ENCODE peak calls at places on chromosome 13, in nine cellular contexts. One of them, this sample, is unnamed. For H3K27me3, the result is how much of the 10 kb centered on the place peaks cover.

GRCh38 chr13:44196186-44196751 is 177.4 kb upstream of the SERP2 start:
- DNase-seq in Peyer's patch: no peak
- DNase-seq in uterus: no peak
- DNase-seq in ovary: no peak
- DNase-seq in IMR-90: no peak
- DNase-seq in hepatocyte: no peak
- DNase-seq in right lobe of liver: no peak
- DNase-seq in astrocyte: no peak
- DNase-seq in stomach: no peak
- DNase-seq in this sample: no peak

GRCh38 chr13:73722120-73722519 is 412.1 kb downstream of the KLF12 start:
- DNase-seq in Peyer's patch: no peak
- DNase-seq in uterus: no peak
- DNase-seq in ovary: no peak
- DNase-seq in IMR-90: peak
- DNase-seq in hepatocyte: peak
- DNase-seq in right lobe of liver: no peak
- DNase-seq in astrocyte: peak
- DNase-seq in stomach: no peak
- DNase-seq in this sample: no peak

GRCh38 chr13:78241278-78241919 is 322.8 kb upstream of the EDNRB start:
- DNase-seq in Peyer's patch: no peak
- DNase-seq in uterus: no peak
- DNase-seq in ovary: no peak
- DNase-seq in IMR-90: peak
- DNase-seq in hepatocyte: peak
- DNase-seq in right lobe of liver: peak
- DNase-seq in astrocyte: peak
- DNase-seq in stomach: no peak
- DNase-seq in this sample: peak

GRCh38 chr13:54232700-54233099 is 1204.1 kb downstream of the OLFM4 start:
- DNase-seq in Peyer's patch: no peak
- DNase-seq in uterus: no peak
- DNase-seq in ovary: no peak
- DNase-seq in IMR-90: no peak
- DNase-seq in hepatocyte: no peak
- DNase-seq in right lobe of liver: no peak
- DNase-seq in astrocyte: no peak
- DNase-seq in stomach: no peak
- DNase-seq in this sample: no peak

GRCh38 chr13:38002596-38002995 is 133.0 kb upstream of the TRPC4 start:
- DNase-seq in Peyer's patch: no peak
- DNase-seq in uterus: no peak
- DNase-seq in ovary: no peak
- DNase-seq in IMR-90: no peak
- DNase-seq in hepatocyte: no peak
- DNase-seq in right lobe of liver: no peak
- DNase-seq in astrocyte: no peak
- DNase-seq in stomach: no peak
- DNase-seq in this sample: no peak

GRCh38 chr13:44815507-44816074 is 173.7 kb downstream of the NUFIP1 start:
- DNase-seq in Peyer's patch: no peak
- DNase-seq in uterus: peak
- DNase-seq in ovary: peak
- DNase-seq in IMR-90: peak
- DNase-seq in hepatocyte: peak
- DNase-seq in right lobe of liver: no peak
- DNase-seq in astrocyte: peak
- DNase-seq in stomach: no peak
- DNase-seq in this sample: peak

GRCh38 chr13:49810825-49811526 is 18.5 kb upstream of the KPNA3 start:
- DNase-seq in Peyer's patch: no peak
- DNase-seq in uterus: no peak
- DNase-seq in ovary: peak
- DNase-seq in IMR-90: peak
- DNase-seq in hepatocyte: peak
- DNase-seq in right lobe of liver: no peak
- DNase-seq in astrocyte: peak
- DNase-seq in stomach: no peak
- DNase-seq in this sample: peak

GRCh38 chr13:110399801-110400200 is 92.7 kb downstream of the COL4A2 start:
- DNase-seq in Peyer's patch: no peak
- DNase-seq in uterus: no peak
- DNase-seq in ovary: no peak
- DNase-seq in IMR-90: peak
- DNase-seq in hepatocyte: no peak
- DNase-seq in right lobe of liver: no peak
- DNase-seq in astrocyte: peak
- DNase-seq in stomach: no peak
- DNase-seq in this sample: no peak

GRCh38 chr13:47184311-47184710 is 287.5 kb upstream of the HTR2A start:
- DNase-seq in Peyer's patch: no peak
- DNase-seq in uterus: no peak
- DNase-seq in ovary: no peak
- DNase-seq in IMR-90: peak
- DNase-seq in hepatocyte: no peak
- DNase-seq in right lobe of liver: no peak
- DNase-seq in astrocyte: peak
- DNase-seq in stomach: no peak
- DNase-seq in this sample: no peak

GRCh38 chr13:40484981-40485380 is 181.5 kb downstream of the FOXO1 start:
- DNase-seq in Peyer's patch: no peak
- DNase-seq in uterus: no peak
- DNase-seq in ovary: no peak
- DNase-seq in IMR-90: no peak
- DNase-seq in hepatocyte: no peak
- DNase-seq in right lobe of liver: no peak
- DNase-seq in astrocyte: no peak
- DNase-seq in stomach: no peak
- DNase-seq in this sample: no peak

GRCh38 chr13:20340759-20341161 is 108.6 kb upstream of the GJB6 start:
- DNase-seq in Peyer's patch: no peak
- DNase-seq in uterus: no peak
- DNase-seq in ovary: no peak
- DNase-seq in IMR-90: no peak
- DNase-seq in hepatocyte: no peak
- DNase-seq in right lobe of liver: no peak
- DNase-seq in astrocyte: no peak
- DNase-seq in stomach: no peak
- DNase-seq in this sample: no peak

GRCh38 chr13:65943711-65944110 is 1286.4 kb downstream of the PCDH9 start:
- DNase-seq in Peyer's patch: no peak
- DNase-seq in uterus: no peak
- DNase-seq in ovary: no peak
- DNase-seq in IMR-90: no peak
- DNase-seq in hepatocyte: no peak
- DNase-seq in right lobe of liver: no peak
- DNase-seq in astrocyte: peak
- DNase-seq in stomach: no peak
- DNase-seq in this sample: no peak

GRCh38 chr13:26941345-26942174 is 181.0 kb upstream of the GPR12 start:
- DNase-seq in Peyer's patch: no peak
- DNase-seq in uterus: no peak
- DNase-seq in ovary: no peak
- DNase-seq in IMR-90: peak
- DNase-seq in hepatocyte: peak
- DNase-seq in right lobe of liver: no peak
- DNase-seq in astrocyte: peak
- DNase-seq in stomach: no peak
- DNase-seq in this sample: no peak

GRCh38 chr13:33287142-33287882 is 1.8 kb upstream of the STARD13 start:
- DNase-seq in Peyer's patch: no peak
- DNase-seq in uterus: no peak
- DNase-seq in ovary: no peak
- DNase-seq in IMR-90: no peak
- DNase-seq in hepatocyte: no peak
- DNase-seq in right lobe of liver: no peak
- DNase-seq in astrocyte: no peak
- DNase-seq in stomach: no peak
- DNase-seq in this sample: no peak

GRCh38 chr13:94061316-94061715 is 418.2 kb downstream of the DCT start:
- DNase-seq in Peyer's patch: no peak
- DNase-seq in uterus: no peak
- DNase-seq in ovary: no peak
- DNase-seq in IMR-90: peak
- DNase-seq in hepatocyte: peak
- DNase-seq in right lobe of liver: no peak
- DNase-seq in astrocyte: peak
- DNase-seq in stomach: no peak
- DNase-seq in this sample: no peak

GRCh38 chr13:67133476-67133875 is 96.7 kb downstream of the PCDH9 start:
- DNase-seq in Peyer's patch: no peak
- DNase-seq in uterus: no peak
- DNase-seq in ovary: no peak
- DNase-seq in IMR-90: peak
- DNase-seq in hepatocyte: no peak
- DNase-seq in right lobe of liver: no peak
- DNase-seq in astrocyte: peak
- DNase-seq in stomach: no peak
- DNase-seq in this sample: no peak

GRCh38 chr13:94967183-94968039 is 255.1 kb upstream of the SOX21 start:
- DNase-seq in Peyer's patch: no peak
- DNase-seq in uterus: no peak
- DNase-seq in ovary: peak
- DNase-seq in IMR-90: no peak
- DNase-seq in hepatocyte: peak
- DNase-seq in right lobe of liver: no peak
- DNase-seq in astrocyte: no peak
- DNase-seq in stomach: peak
- DNase-seq in this sample: no peak

GRCh38 chr13:25380741-25381324 is 9.1 kb downstream of the ATP8A2 start:
- DNase-seq in Peyer's patch: no peak
- DNase-seq in uterus: no peak
- DNase-seq in ovary: no peak
- DNase-seq in IMR-90: no peak
- DNase-seq in hepatocyte: no peak
- DNase-seq in right lobe of liver: no peak
- DNase-seq in astrocyte: no peak
- DNase-seq in stomach: no peak
- DNase-seq in this sample: no peak
- TF ChIP-seq CTCF in Peyer's patch: no peak
- TF ChIP-seq CTCF in uterus: no peak
- TF ChIP-seq CTCF in ovary: no peak
- TF ChIP-seq CTCF in IMR-90: no peak
- TF ChIP-seq CTCF in hepatocyte: no peak
- TF ChIP-seq CTCF in right lobe of liver: no peak
- TF ChIP-seq CTCF in astrocyte: no peak
- TF ChIP-seq CTCF in stomach: no peak
- TF ChIP-seq CTCF in this sample: no peak

GRCh38 chr13:27954406-27954851 is 14.7 kb downstream of the CDX2 start:
- DNase-seq in Peyer's patch: no peak
- DNase-seq in uterus: no peak
- DNase-seq in ovary: peak
- DNase-seq in IMR-90: no peak
- DNase-seq in hepatocyte: peak
- DNase-seq in right lobe of liver: peak
- DNase-seq in astrocyte: no peak
- DNase-seq in stomach: peak
- DNase-seq in this sample: peak
- H3K27me3 ChIP-seq in Peyer's patch: under half
- H3K27me3 ChIP-seq in uterus: under half
- H3K27me3 ChIP-seq in ovary: under half
- H3K27me3 ChIP-seq in IMR-90: half or more
- H3K27me3 ChIP-seq in hepatocyte: under half
- H3K27me3 ChIP-seq in right lobe of liver: under half
- H3K27me3 ChIP-seq in astrocyte: half or more
- H3K27me3 ChIP-seq in stomach: half or more
- H3K27me3 ChIP-seq in this sample: under half

GRCh38 chr13:100088648-100089601 is at the start of gene PCCA:
- DNase-seq in Peyer's patch: peak
- DNase-seq in uterus: peak
- DNase-seq in ovary: peak
- DNase-seq in IMR-90: peak
- DNase-seq in hepatocyte: peak
- DNase-seq in right lobe of liver: peak
- DNase-seq in astrocyte: peak
- DNase-seq in stomach: peak
- DNase-seq in this sample: peak
- TF ChIP-seq CTCF in Peyer's patch: no peak
- TF ChIP-seq CTCF in uterus: no peak
- TF ChIP-seq CTCF in ovary: peak
- TF ChIP-seq CTCF in IMR-90: no peak
- TF ChIP-seq CTCF in hepatocyte: no peak
- TF ChIP-seq CTCF in right lobe of liver: no peak
- TF ChIP-seq CTCF in astrocyte: no peak
- TF ChIP-seq CTCF in stomach: no peak
- TF ChIP-seq CTCF in this sample: no peak

GRCh38 chr13:99992376-99992775 is 10.8 kb downstream of the ZIC2 start:
- DNase-seq in Peyer's patch: no peak
- DNase-seq in uterus: no peak
- DNase-seq in ovary: no peak
- DNase-seq in IMR-90: no peak
- DNase-seq in hepatocyte: no peak
- DNase-seq in right lobe of liver: no peak
- DNase-seq in astrocyte: peak
- DNase-seq in stomach: no peak
- DNase-seq in this sample: no peak
- H3K27me3 ChIP-seq in Peyer's patch: half or more
- H3K27me3 ChIP-seq in uterus: under half
- H3K27me3 ChIP-seq in ovary: under half
- H3K27me3 ChIP-seq in IMR-90: half or more
- H3K27me3 ChIP-seq in hepatocyte: half or more
- H3K27me3 ChIP-seq in right lobe of liver: under half
- H3K27me3 ChIP-seq in astrocyte: half or more
- H3K27me3 ChIP-seq in stomach: half or more
- H3K27me3 ChIP-seq in this sample: under half

GRCh38 chr13:29471551-29471950 is 123.9 kb downstream of the SLC7A1 start:
- DNase-seq in Peyer's patch: no peak
- DNase-seq in uterus: no peak
- DNase-seq in ovary: no peak
- DNase-seq in IMR-90: no peak
- DNase-seq in hepatocyte: no peak
- DNase-seq in right lobe of liver: no peak
- DNase-seq in astrocyte: no peak
- DNase-seq in stomach: no peak
- DNase-seq in this sample: no peak

GRCh38 chr13:29474991-29475390 is 120.5 kb downstream of the SLC7A1 start:
- DNase-seq in Peyer's patch: no peak
- DNase-seq in uterus: no peak
- DNase-seq in ovary: no peak
- DNase-seq in IMR-90: peak
- DNase-seq in hepatocyte: no peak
- DNase-seq in right lobe of liver: no peak
- DNase-seq in astrocyte: peak
- DNase-seq in stomach: no peak
- DNase-seq in this sample: no peak

GRCh38 chr13:29476046-29476445 is 119.4 kb downstream of the SLC7A1 start:
- DNase-seq in Peyer's patch: no peak
- DNase-seq in uterus: no peak
- DNase-seq in ovary: no peak
- DNase-seq in IMR-90: no peak
- DNase-seq in hepatocyte: no peak
- DNase-seq in right lobe of liver: no peak
- DNase-seq in astrocyte: no peak
- DNase-seq in stomach: no peak
- DNase-seq in this sample: no peak

GRCh38 chr13:29472317-29472961 is 123.0 kb downstream of the SLC7A1 start:
- DNase-seq in Peyer's patch: peak
- DNase-seq in uterus: peak
- DNase-seq in ovary: no peak
- DNase-seq in IMR-90: peak
- DNase-seq in hepatocyte: peak
- DNase-seq in right lobe of liver: no peak
- DNase-seq in astrocyte: peak
- DNase-seq in stomach: peak
- DNase-seq in this sample: peak
- TF ChIP-seq CTCF in Peyer's patch: peak
- TF ChIP-seq CTCF in uterus: peak
- TF ChIP-seq CTCF in ovary: no peak
- TF ChIP-seq CTCF in IMR-90: peak
- TF ChIP-seq CTCF in hepatocyte: peak
- TF ChIP-seq CTCF in right lobe of liver: peak
- TF ChIP-seq CTCF in astrocyte: peak
- TF ChIP-seq CTCF in stomach: peak
- TF ChIP-seq CTCF in this sample: peak

GRCh38 chr13:113782472-113782871 is 23.4 kb downstream of the TMEM255B start:
- DNase-seq in Peyer's patch: no peak
- DNase-seq in uterus: no peak
- DNase-seq in ovary: peak
- DNase-seq in IMR-90: no peak
- DNase-seq in hepatocyte: no peak
- DNase-seq in right lobe of liver: no peak
- DNase-seq in astrocyte: no peak
- DNase-seq in stomach: peak
- DNase-seq in this sample: no peak
- H3K27me3 ChIP-seq in Peyer's patch: under half
- H3K27me3 ChIP-seq in uterus: under half
- H3K27me3 ChIP-seq in ovary: under half
- H3K27me3 ChIP-seq in IMR-90: under half
- H3K27me3 ChIP-seq in hepatocyte: under half
- H3K27me3 ChIP-seq in right lobe of liver: under half
- H3K27me3 ChIP-seq in astrocyte: under half
- H3K27me3 ChIP-seq in stomach: under half
- H3K27me3 ChIP-seq in this sample: under half